ENCODE peak calls at places on chromosome 9, in nine cellular contexts. K, O, M, C, D, S, R, J and B are unnamed samples.

GRCh38 chr9:90095682-90096081 is 490.9 kb downstream of the GADD45G start:
- DNase-seq in O (no peak), M (no peak), R (no peak), J (no peak), D (no peak), C (no peak), K (no peak), S (no peak), B (no peak)

GRCh38 chr9:94056442-94056974 is 27.8 kb upstream of the PTPDC1 start:
- DNase-seq in D (no peak), R (no peak), K (no peak), M (peak; percentile 75), S (no peak), C (peak; percentile 76), J (no peak), O (no peak), B (peak; percentile 8)

GRCh38 chr9:76662476-76663281 is 101.6 kb upstream of the PCA3 start:
- DNase-seq in R (no peak), C (no peak), D (no peak), K (no peak), J (no peak), S (no peak), O (no peak), M (peak; percentile 30), B (no peak)

GRCh38 chr9:84343111-84343521 is 2.6 kb upstream of the SLC28A3 start:
- DNase-seq in O (no peak), K (peak; percentile 33), D (no peak), J (no peak), C (peak; percentile 52), S (no peak), R (no peak), M (peak; percentile 16), B (peak; percentile 42)

GRCh38 chr9:33170464-33171156 is 3.5 kb upstream of the B4GALT1 start:
- DNase-seq in O (peak; percentile 94), R (no peak), D (no peak), S (peak; percentile 66), K (no peak), J (peak; percentile 70), M (no peak), C (no peak), B (peak; percentile 84)

GRCh38 chr9:132240860-132241482 is 79.1 kb downstream of the NTNG2 start:
- DNase-seq in R (peak; percentile 92), O (peak; percentile 94), K (peak; percentile 79), M (peak; percentile 74), D (peak; percentile 49), S (peak; percentile 97), C (peak; percentile 85), J (peak; percentile 97), B (peak; percentile 61)

GRCh38 chr9:79020266-79020665 is 551.5 kb upstream of the TLE4 start:
- DNase-seq in D (no peak), M (no peak), K (no peak), R (no peak), O (no peak), C (no peak), S (no peak), J (no peak), B (no peak)

GRCh38 chr9:93479726-93480125 is 26.3 kb upstream of the FAM120AOS start:
- DNase-seq in S (no peak), O (no peak), C (peak; percentile 17), J (no peak), D (no peak), R (no peak), K (no peak), M (no peak), B (no peak)

GRCh38 chr9:21579209-21579608 is 97.1 kb upstream of the IFNE start:
- DNase-seq in K (no peak), S (peak; percentile 63), M (peak; percentile 46), R (no peak), O (no peak), C (peak; percentile 10), J (no peak), D (no peak), B (no peak)

GRCh38 chr9:72537011-72537545 is 15.7 kb downstream of the TMC1 start:
- DNase-seq in O (no peak), K (no peak), C (no peak), J (no peak), D (no peak), M (no peak), S (no peak), R (no peak), B (no peak)

GRCh38 chr9:36798350-36799065 is 225.8 kb downstream of the MELK start:
- DNase-seq in J (no peak), S (peak; percentile 35), K (peak; percentile 12), O (no peak), M (no peak), R (no peak), C (no peak), D (no peak), B (peak; percentile 49)

GRCh38 chr9:6931913-6932312 is 174.1 kb downstream of the KDM4C start:
- DNase-seq in D (no peak), O (no peak), K (no peak), C (peak; percentile 86), R (no peak), S (peak; percentile 38), M (peak; percentile 89), J (peak; percentile 47), B (peak; percentile 85)

GRCh38 chr9:76415731-76416130 is 21.5 kb upstream of the RFK start:
- DNase-seq in C (no peak), R (no peak), K (peak; percentile 39), D (peak; percentile 37), J (no peak), M (no peak), O (no peak), S (no peak), B (peak; percentile 29)

GRCh38 chr9:4630836-4631235 is 31.3 kb upstream of the PLPP6 start:
- DNase-seq in C (no peak), K (no peak), J (no peak), S (no peak), R (no peak), M (no peak), O (no peak), D (no peak), B (no peak)
- TF ChIP-seq CTCF in C (no peak), K (no peak), J (no peak), S (no peak), R (no peak), M (no peak), O (no peak), D (no peak), B (no peak)

DNA sequence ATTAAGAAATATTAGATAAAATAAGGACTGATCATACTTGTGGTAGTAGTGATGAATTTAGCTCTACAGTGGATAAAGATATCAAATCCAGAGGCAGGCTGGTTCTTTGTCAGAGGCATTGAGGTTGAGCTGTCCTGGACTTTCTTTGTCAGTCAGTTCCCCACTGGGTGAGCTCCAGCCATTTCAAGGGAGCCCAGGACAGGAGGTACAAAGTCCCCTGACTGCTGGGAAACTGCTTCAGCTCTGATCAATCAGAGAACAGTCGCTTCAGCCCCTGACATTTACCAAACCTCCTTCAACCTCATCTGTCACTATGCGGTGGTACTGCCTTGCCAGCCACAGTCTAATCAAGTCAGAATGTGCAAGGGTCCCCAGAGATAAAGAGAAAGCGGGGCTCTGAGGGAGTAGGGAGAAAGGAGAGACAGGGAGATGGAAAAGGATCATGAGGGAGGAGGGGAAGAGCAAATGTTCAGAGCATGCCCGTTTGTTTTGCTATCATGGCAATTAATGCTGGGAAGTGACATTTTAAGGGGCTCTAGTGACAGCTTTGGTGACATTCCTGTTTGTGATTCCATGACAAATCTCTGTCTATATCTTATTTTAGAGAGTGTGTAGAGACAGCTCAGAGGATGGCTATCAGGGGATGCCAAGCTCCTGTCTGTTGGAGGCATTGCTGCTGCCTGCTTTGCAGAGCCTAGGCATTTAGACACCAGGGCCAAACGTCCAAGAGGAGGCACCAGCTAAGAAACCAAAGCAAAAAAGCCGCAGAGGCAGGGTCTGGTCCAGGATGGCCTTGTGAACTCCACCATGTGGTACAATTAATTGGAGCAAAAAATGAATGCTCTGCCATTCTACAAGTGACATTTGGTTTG is 223.1 kb downstream of the ASTN2 start:
- DNase-seq in R (no peak), S (no peak), C (no peak), D (no peak), M (no peak), K (no peak), O (peak; percentile 54), J (no peak), B (no peak)
- TF ChIP-seq CTCF in R (no peak), S (no peak), C (no peak), D (no peak), M (no peak), K (no peak), O (no peak), J (no peak), B (no peak)

GRCh38 chr9:10045598-10045997 is 567.2 kb downstream of the PTPRD start:
- DNase-seq in C (peak; percentile 24), O (no peak), M (peak; percentile 64), D (no peak), J (no peak), S (peak; percentile 10), K (no peak), R (no peak), B (peak; percentile 22)
- TF ChIP-seq CTCF in C (peak; percentile 58), O (peak; percentile 29), M (peak; percentile 33), D (peak; percentile 40), J (peak; percentile 55), S (peak; percentile 21), K (no peak), R (peak; percentile 63), B (peak; percentile 38)

GRCh38 chr9:126914458-126915280 is at the start of gene RALGPS1:
- DNase-seq in M (peak; percentile 82), J (peak; percentile 97), K (peak; percentile 88), D (peak; percentile 88), S (peak; percentile 97), R (peak; percentile 88), C (peak; percentile 94), O (peak; percentile 97), B (peak; percentile 94)
- TF ChIP-seq CTCF in M (no peak), J (no peak), K (no peak), D (no peak), S (no peak), R (no peak), C (no peak), O (no peak), B (no peak)

GRCh38 chr9:69932901-69933300 is 110.7 kb upstream of the MAMDC2 start:
- DNase-seq in K (peak; percentile 17), R (peak; percentile 41), D (no peak), M (peak; percentile 10), C (no peak), O (no peak), J (no peak), S (peak; percentile 54), B (peak; percentile 62)
- TF ChIP-seq CTCF in K (no peak), R (peak; percentile 46), D (no peak), M (peak; percentile 29), C (peak; percentile 26), O (no peak), J (no peak), S (peak; percentile 56), B (peak; percentile 31)

GRCh38 chr9:126915846-126916543 is 1.4 kb downstream of the RALGPS1 start:
- DNase-seq in K (no peak), R (no peak), S (no peak), J (no peak), C (no peak), O (no peak), M (peak; percentile 79), D (no peak), B (peak; percentile 37)

GRCh38 chr9:126915281-126915816 is 767 bp downstream of the RALGPS1 start:
- DNase-seq in R (no peak), J (peak; percentile 24), K (peak; percentile 83), C (no peak), O (peak; percentile 60), D (no peak), M (no peak), S (no peak), B (peak; percentile 34)

GRCh38 chr9:126919193-126919592 is 4.6 kb downstream of the RALGPS1 start:
- DNase-seq in K (no peak), S (no peak), O (no peak), C (no peak), R (no peak), D (no peak), M (no peak), J (no peak), B (no peak)

GRCh38 chr9:126916909-126917308 is 2.3 kb downstream of the RALGPS1 start:
- DNase-seq in R (no peak), S (peak; percentile 29), K (no peak), D (no peak), C (no peak), J (no peak), O (no peak), M (no peak), B (no peak)
- TF ChIP-seq CTCF in R (no peak), S (no peak), K (no peak), D (no peak), C (no peak), J (no peak), O (no peak), M (no peak), B (no peak)